ENCODE peak calls at places on chromosomes 11 and 22, in five cellular contexts. E is brain microvascular endothelial cell, P is epithelial cell of esophagus, V is thoracic aorta, L is heart left ventricle. F is an unnamed sample.

GRCh38 chr11:16782226-16782919 is 43.9 kb downstream of the C11orf58 start:
- DNase-seq in P (peak; percentile 44), L (no peak), E (no peak), V (no peak), F (no peak)

GRCh38 chr11:19374189-19374588 is 133.4 kb upstream of the E2F8 start:
- DNase-seq in E (peak; percentile 90), V (no peak), L (no peak), P (peak; percentile 96), F (no peak)

GRCh38 chr22:40602231-40602630 is 34.3 kb downstream of the MRTFA start:
- DNase-seq in P (no peak), E (no peak), V (no peak), L (no peak), F (no peak)

GRCh38 chr11:121794671-121795070 is 321.3 kb downstream of the BLID start:
- DNase-seq in E (no peak), L (no peak), V (no peak), P (no peak), F (no peak)

GRCh38 chr11:59114344-59114743 is 7.3 kb downstream of the FAM111B start:
- DNase-seq in L (no peak), V (no peak), P (no peak), E (no peak), F (no peak)

GRCh38 chr22:19035474-19036228 is 86.6 kb downstream of the DGCR2 start:
- DNase-seq in V (no peak), E (no peak), L (no peak), P (no peak), F (peak; percentile 29)

GRCh38 chr11:93570759-93571413 is 27.7 kb upstream of the SMCO4 start:
- DNase-seq in P (peak; percentile 71), V (no peak), E (peak; percentile 58), L (peak; percentile 25), F (peak; percentile 16)

GRCh38 chr22:41469218-41469851 is 418 bp downstream of the ACO2 start:
- DNase-seq in P (no peak), L (peak; percentile 44), V (no peak), E (no peak), F (no peak)

GRCh38 chr11:14356342-14356741 is 2.6 kb downstream of the RRAS2 start:
- DNase-seq in E (no peak), V (no peak), P (no peak), L (no peak), F (no peak)

GRCh38 chr11:101584129-101584515 is 315 bp upstream of the TRPC6 start:
- DNase-seq in V (no peak), L (no peak), P (no peak), E (no peak), F (no peak)

GRCh38 chr11:101582242-101583052 is 1.4 kb downstream of the TRPC6 start:
- DNase-seq in V (no peak), L (no peak), P (peak; percentile 48), E (peak; percentile 9), F (no peak)

GRCh38 chr11:101584651-101585050 is 844 bp upstream of the TRPC6 start:
- DNase-seq in P (no peak), L (no peak), V (no peak), E (no peak), F (no peak)

GRCh38 chr11:101586965-101587364 is 3.2 kb upstream of the TRPC6 start:
- DNase-seq in E (no peak), V (no peak), P (no peak), L (no peak), F (no peak)

GRCh38 chr11:101583180-101584128 is at the start of gene TRPC6:
- DNase-seq in V (no peak), E (peak; percentile 25), L (peak; percentile 17), P (peak; percentile 41), F (no peak)
- H3K4me3 ChIP-seq in V (peak within 1 kb of the TSS; percentile 79), E (peak within 1 kb of the TSS; percentile 67), L (peak within 1 kb of the TSS; percentile 64), P (peak within 1 kb of the TSS; percentile 53), F (no peak within 1 kb of the TSS)

DNA sequence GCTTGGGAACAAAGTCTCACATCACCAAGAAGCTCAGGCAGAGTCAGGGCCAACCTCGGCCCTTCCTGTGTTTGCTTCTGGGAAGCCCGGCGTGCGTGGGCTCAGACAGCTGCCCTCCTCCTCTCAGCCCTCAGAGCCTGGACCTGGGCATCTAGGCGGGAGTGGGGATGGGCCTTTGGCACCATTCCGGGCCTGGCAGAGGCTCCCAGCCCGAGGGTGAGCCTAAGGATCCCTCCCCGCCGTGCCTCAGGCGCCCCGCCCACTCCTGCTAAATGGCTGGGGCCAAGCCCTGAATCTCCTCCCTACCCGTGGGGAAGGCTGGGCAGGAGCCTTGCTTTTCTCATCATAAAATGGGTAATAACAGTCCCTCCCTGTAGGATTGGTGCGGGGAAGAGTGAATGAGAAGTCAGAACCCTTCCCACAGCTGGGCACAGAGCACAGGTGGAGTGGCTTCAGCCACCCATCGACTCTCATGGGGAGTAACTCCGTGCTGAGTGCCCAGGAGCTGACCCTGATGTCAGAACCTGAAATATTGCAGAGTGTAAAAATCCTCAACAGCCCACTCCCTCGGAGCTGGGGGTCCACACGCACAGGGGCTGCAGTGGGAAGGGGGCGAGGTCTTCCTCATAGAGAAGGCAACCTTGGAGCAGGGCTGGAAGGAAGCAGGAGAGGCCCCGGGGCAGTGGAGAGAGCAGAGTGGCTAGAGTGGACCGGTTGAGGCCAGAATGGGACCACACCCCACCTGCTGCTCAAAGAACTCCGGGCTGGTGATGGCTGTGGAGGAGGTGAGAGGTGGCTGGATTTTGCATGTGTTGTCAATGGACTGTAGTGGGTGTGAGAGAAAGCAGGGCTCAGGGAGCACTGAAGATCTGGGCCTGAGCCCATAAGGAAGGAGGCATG is 18.8 kb upstream of the CDKN1C start:
- DNase-seq in P (no peak), V (no peak), L (no peak), E (no peak), F (no peak)
- H3K4me3 ChIP-seq in P (no peak overlapping the region), V (no peak overlapping the region), L (no peak overlapping the region), E (no peak overlapping the region), F (no peak overlapping the region)

GRCh38 chr11:64292458-64293254 is 1.6 kb downstream of the KCNK4 start:
- DNase-seq in L (no peak), E (no peak), V (no peak), P (no peak), F (no peak)

GRCh38 chr11:64289011-64289564 is 2.0 kb upstream of the KCNK4 start:
- DNase-seq in P (no peak), E (no peak), V (no peak), L (no peak), F (no peak)

GRCh38 chr11:64290894-64291745 is at the start of gene KCNK4:
- DNase-seq in E (no peak), L (no peak), P (no peak), V (no peak), F (no peak)

GRCh38 chr11:64290352-64290751 is 750 bp upstream of the KCNK4 start:
- DNase-seq in L (no peak), E (no peak), V (no peak), P (no peak), F (no peak)

DNA sequence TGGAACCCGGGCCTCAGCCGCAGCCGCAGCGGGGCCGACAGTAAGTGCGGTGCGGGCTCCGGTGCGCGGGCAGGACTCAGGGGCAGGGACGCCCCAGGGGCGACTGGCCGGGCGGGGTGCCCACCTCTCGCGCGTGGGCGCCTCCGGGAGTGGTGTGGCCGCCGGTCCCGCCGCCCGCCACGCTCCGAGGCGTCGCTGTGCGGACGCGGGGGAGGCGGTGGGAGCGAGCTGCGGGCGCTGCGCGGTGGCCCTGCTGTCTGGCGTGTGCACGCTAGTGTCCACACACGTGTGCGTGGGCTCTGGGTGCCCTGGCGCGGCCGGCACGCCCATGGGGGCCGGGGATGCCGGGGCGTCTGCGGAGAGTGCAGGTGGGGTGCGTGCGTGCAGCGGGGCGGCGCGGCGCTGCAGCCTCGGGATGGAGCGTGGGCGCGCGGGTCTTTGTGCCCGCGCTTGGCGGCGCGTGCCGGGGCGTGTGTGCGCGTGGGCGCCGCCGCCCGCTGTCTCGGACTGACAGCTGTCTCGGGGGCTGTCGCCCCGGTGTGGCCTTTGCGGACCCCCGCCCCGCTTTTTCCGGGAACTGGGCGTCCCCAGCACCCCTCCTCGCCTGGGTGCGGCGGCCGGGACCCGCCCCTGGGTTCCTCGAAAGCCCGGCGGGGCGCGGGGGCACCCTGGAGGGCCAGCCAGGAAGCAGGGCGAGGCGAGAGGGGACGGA is 800 bp downstream of the KCNK4 start:
- DNase-seq in E (no peak), L (no peak), V (no peak), P (no peak), F (no peak)
- H3K4me3 ChIP-seq in E (peak overlapping the region; percentile 15), L (peak overlapping the region; percentile 52), V (peak overlapping the region; percentile 61), P (peak overlapping the region; percentile 3), F (no peak overlapping the region)

GRCh38 chr11:44625759-44626523 is 60.5 kb downstream of the CD82 start:
- DNase-seq in E (no peak), L (no peak), V (no peak), P (no peak), F (peak; percentile 27)
- H3K4me3 ChIP-seq in E (no peak overlapping the region), L (no peak overlapping the region), V (no peak overlapping the region), P (no peak overlapping the region), F (no peak overlapping the region)

DNA sequence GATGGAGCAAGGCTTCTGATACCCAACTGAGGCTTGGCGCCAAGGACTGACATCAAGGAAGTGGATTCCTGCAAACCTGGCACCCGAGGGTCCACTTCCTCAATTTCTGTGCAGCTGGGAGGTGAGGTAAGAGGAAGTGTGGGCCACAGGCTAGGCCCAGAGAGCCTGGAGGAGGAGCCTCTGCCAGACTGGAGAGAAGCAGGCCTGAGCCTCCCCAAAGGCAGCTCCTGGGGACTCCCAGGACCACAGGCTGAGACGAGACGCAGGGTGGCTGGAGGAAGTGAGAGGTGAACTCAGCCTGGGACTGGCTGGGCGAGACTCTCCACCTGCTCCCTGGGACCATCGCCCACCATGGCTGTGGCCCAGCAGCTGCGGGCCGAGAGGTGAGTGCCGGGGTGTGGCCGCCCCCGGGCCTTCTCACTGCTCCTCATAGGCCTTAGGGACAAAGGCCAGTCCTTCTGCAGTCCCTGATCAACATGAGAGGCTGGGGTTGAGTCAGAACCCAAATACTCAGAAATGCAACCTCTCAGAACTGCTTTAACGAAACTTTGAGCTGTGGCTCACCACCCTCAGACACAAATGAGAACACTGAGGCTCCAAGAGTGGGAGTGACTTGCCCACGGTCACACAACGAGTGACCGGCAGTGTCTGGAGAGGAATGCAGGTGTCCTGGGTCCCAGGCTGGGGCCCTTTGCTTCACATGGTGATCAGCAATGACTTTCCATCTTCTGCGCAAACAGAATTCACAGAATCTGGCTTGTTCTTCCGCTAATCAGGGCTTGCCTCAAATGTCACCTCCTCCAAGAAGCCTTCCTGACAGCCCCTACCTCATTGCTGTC is at the start of gene NCF4:
- DNase-seq in V (peak; percentile 19), E (no peak), L (peak; percentile 66), P (no peak), F (no peak)
- H3K4me3 ChIP-seq in V (peak within 1 kb of the TSS; percentile 30), E (no peak within 1 kb of the TSS), L (peak within 1 kb of the TSS; percentile 26), P (no peak within 1 kb of the TSS), F (no peak within 1 kb of the TSS)

GRCh38 chr11:9759519-9760179 is 95.8 kb downstream of the SWAP70 start:
- DNase-seq in P (peak; percentile 100), L (peak; percentile 81), E (peak; percentile 100), V (peak; percentile 93), F (peak; percentile 82)
- H3K4me3 ChIP-seq in P (peak overlapping the region; percentile 64), L (peak overlapping the region; percentile 90), E (no peak overlapping the region), V (peak overlapping the region; percentile 75), F (no peak overlapping the region)